ENCODE peak calls at places on chromosome 22, in six cellular contexts. B, T, P, G, R and I are unnamed samples.

GRCh38 chr22:18091916-18092526 is 14.2 kb downstream of the PEX26 start:
- DNase-seq in T (no peak), B (peak), R (peak), G (peak), P (peak), I (no peak)

GRCh38 chr22:50676661-50677492 is 4.3 kb downstream of the SHANK3 start:
- DNase-seq in B (no peak), T (no peak), R (no peak), G (no peak), P (no peak), I (peak)

GRCh38 chr22:27990879-27991278 is 71.8 kb upstream of the PITPNB start:
- DNase-seq in G (peak), P (peak), B (peak), R (peak), T (peak), I (peak)

GRCh38 chr22:19037282-19038163 is 84.7 kb downstream of the DGCR2 start:
- DNase-seq in P (no peak), R (no peak), B (no peak), G (no peak), T (no peak), I (no peak)

GRCh38 chr22:29454186-29454745 is 15.9 kb downstream of the RFPL1 start:
- DNase-seq in R (no peak), P (no peak), B (no peak), T (no peak), G (no peak), I (no peak)

GRCh38 chr22:50102946-50103345 is 13.1 kb downstream of the MOV10L1 start:
- DNase-seq in T (no peak), G (no peak), B (peak), P (peak), R (no peak), I (no peak)

GRCh38 chr22:26995222-26995621 is 337.8 kb downstream of the MIAT start:
- DNase-seq in T (no peak), B (peak), G (no peak), R (peak), P (no peak), I (no peak)

GRCh38 chr22:17131686-17132085 is 10.5 kb upstream of the TMEM121B start:
- DNase-seq in T (peak), G (peak), B (no peak), P (no peak), R (no peak), I (no peak)

GRCh38 chr22:35539910-35540599 is 576 bp upstream of the RASD2 start:
- DNase-seq in T (no peak), R (peak), B (peak), G (peak), P (no peak), I (peak)

GRCh38 chr22:27372969-27373670 is 428.4 kb downstream of the MN1 start:
- DNase-seq in B (peak), P (no peak), R (peak), G (no peak), T (peak), I (no peak)

GRCh38 chr22:49055406-49055805 is 772.3 kb downstream of the BRD1 start:
- DNase-seq in P (no peak), T (no peak), G (no peak), B (no peak), R (no peak), I (no peak)

GRCh38 chr22:47943729-47944700 is 1181.6 kb downstream of the TBC1D22A start:
- DNase-seq in G (no peak), R (no peak), T (no peak), B (no peak), P (no peak), I (no peak)

GRCh38 chr22:29555065-29555644 is 1.6 kb upstream of the THOC5 start:
- DNase-seq in R (peak), T (no peak), G (no peak), P (no peak), B (peak), I (no peak)

GRCh38 chr22:22122348-22123117 is 122.1 kb upstream of the VPREB1 start:
- DNase-seq in T (no peak), R (no peak), P (no peak), B (no peak), G (no peak), I (no peak)

GRCh38 chr22:50726643-50727340 is 11.2 kb upstream of the ACR start:
- DNase-seq in R (no peak), G (peak), T (no peak), P (no peak), B (no peak), I (no peak)

GRCh38 chr22:42473484-42474193 is 41.4 kb upstream of the NFAM1 start:
- DNase-seq in B (no peak), P (peak), G (no peak), T (no peak), R (no peak), I (no peak)

GRCh38 chr22:28838971-28839370 is 38.6 kb upstream of the XBP1 start:
- DNase-seq in G (no peak), T (no peak), P (no peak), R (no peak), B (no peak), I (no peak)

GRCh38 chr22:27896251-27896650 is 22.8 kb downstream of the PITPNB start:
- DNase-seq in T (no peak), B (no peak), G (no peak), R (peak), P (no peak), I (no peak)

GRCh38 chr22:43900206-43900605 is 8.4 kb upstream of the PNPLA5 start:
- DNase-seq in T (no peak), G (no peak), R (no peak), B (no peak), P (no peak), I (no peak)
- TF ChIP-seq POLR2A in T (no peak), G (no peak), R (no peak), B (no peak), P (no peak), I (no peak)

GRCh38 chr22:20246368-20247009 is 21.6 kb downstream of the RTN4R start:
- DNase-seq in P (no peak), B (no peak), R (no peak), T (no peak), G (no peak), I (no peak)
- TF ChIP-seq POLR2A in P (no peak), B (no peak), R (no peak), T (no peak), G (no peak), I (no peak)

GRCh38 chr22:40044102-40044869 is 49.5 kb downstream of the FAM83F start:
- DNase-seq in P (peak), R (peak), G (peak), B (peak), T (peak), I (peak)
- TF ChIP-seq POLR2A in P (peak), R (peak), G (peak), B (no peak), T (peak), I (peak)

GRCh38 chr22:36566720-36567119 is 37.8 kb upstream of the EIF3D start:
- DNase-seq in B (no peak), T (no peak), G (no peak), R (no peak), P (no peak), I (no peak)

GRCh38 chr22:36573815-36574350 is 44.9 kb upstream of the EIF3D start:
- DNase-seq in P (no peak), R (no peak), B (no peak), G (no peak), T (no peak), I (no peak)

GRCh38 chr22:36568846-36569245 is 39.9 kb upstream of the EIF3D start:
- DNase-seq in G (no peak), R (no peak), B (no peak), P (no peak), T (no peak), I (no peak)

GRCh38 chr22:36571991-36572390 is 43.0 kb upstream of the EIF3D start:
- DNase-seq in P (peak), R (no peak), G (no peak), T (no peak), B (no peak), I (no peak)

GRCh38 chr22:36569999-36570398 is 41.0 kb upstream of the EIF3D start:
- DNase-seq in G (no peak), P (peak), T (peak), B (no peak), R (no peak), I (no peak)
- TF ChIP-seq POLR2A in G (no peak), P (no peak), T (no peak), B (no peak), R (no peak), I (no peak)

GRCh38 chr22:31345331-31346254 is 553 bp downstream of the PATZ1 start:
- DNase-seq in P (peak), R (peak), B (peak), G (peak), T (peak), I (peak)
- TF ChIP-seq POLR2A in P (no peak), R (no peak), B (no peak), G (no peak), T (peak), I (no peak)

GRCh38 chr22:46429327-46429853 is 93.9 kb downstream of the TRMU start:
- DNase-seq in G (no peak), T (no peak), B (peak), P (no peak), R (peak), I (no peak)

GRCh38 chr22:46432164-46433068 is 96.9 kb downstream of the TRMU start:
- DNase-seq in R (peak), P (no peak), G (peak), T (no peak), B (peak), I (peak)

GRCh38 chr22:46430961-46431838 is 95.7 kb downstream of the TRMU start:
- DNase-seq in B (no peak), G (no peak), P (no peak), T (no peak), R (peak), I (no peak)

GRCh38 chr22:46436595-46437163 is 100.7 kb downstream of the CELSR1 start:
- DNase-seq in R (no peak), T (no peak), G (no peak), B (no peak), P (no peak), I (no peak)

DNA sequence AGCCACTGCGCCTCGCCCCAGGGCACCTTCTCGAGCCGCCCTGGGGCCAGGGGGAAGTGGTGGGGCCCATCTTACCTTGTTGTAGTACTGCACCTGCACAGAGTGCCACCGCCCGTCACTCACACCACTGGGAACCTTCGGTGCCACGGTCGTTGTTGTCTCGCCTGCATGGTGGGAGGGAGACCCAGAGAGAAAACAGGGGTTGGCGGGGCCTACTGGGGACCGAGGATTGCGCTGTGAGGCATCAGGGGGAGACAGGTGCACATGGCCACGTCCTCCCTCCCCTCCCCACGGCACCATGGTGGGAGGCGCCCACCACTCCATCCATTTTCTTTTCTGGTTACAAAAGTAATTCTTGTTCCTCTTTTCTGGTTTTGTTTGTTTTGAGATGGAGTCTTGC is 97.8 kb downstream of the TRMU start:
- DNase-seq in R (no peak), B (no peak), T (no peak), G (no peak), P (no peak), I (no peak)
- TF ChIP-seq POLR2A in R (no peak), B (no peak), T (no peak), G (no peak), P (no peak), I (no peak)

DNA sequence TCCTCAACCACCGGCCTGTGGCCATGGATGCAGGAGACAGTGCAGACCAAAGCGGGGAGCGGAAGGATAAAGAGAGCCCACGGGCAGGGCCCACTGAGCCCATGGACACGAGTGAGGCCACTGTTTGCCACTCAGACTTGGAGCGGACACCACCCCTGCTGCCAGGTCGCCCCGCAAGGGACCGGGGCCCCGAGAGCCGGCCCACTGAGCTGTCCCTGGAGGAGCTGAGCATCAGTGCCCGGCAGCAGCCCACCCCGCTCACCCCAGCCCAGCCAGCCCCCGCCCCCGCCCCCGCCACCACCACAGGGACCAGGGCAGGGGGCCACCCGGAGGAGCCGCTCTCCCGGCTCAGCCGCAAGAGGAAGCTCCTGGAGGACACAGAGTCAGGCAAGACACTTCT is 14.5 kb upstream of the SUSD2 start:
- DNase-seq in G (no peak), R (no peak), T (no peak), P (no peak), B (no peak), I (no peak)
- TF ChIP-seq POLR2A in G (no peak), R (no peak), T (no peak), P (no peak), B (no peak), I (no peak)

DNA sequence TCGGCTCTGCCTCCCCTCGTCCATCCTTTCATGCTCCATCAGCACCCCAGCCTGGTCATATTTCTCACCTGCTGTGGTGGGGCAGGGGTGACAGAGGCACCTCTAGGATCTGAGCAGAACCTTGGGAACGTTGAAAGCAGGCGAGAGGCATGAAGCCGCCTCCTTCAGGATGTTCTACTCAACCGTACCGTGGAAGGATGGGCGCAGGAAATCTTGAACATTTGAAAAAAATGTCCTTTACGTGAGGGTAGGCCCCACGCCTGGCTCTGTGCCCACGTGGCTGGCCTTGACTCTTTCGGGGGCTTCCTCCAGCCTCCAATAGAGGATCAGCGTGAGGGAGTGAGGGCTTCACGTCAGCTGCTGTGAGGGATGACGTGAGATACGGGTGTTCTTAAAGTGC is 90.7 kb downstream of the TBC1D22A start:
- DNase-seq in T (no peak), R (no peak), P (no peak), G (no peak), B (no peak), I (no peak)
- TF ChIP-seq POLR2A in T (no peak), R (no peak), P (no peak), G (no peak), B (no peak), I (no peak)

GRCh38 chr22:37906364-37907008 is 389 bp downstream of the MICALL1 start:
- DNase-seq in B (peak), R (peak), T (no peak), P (no peak), G (no peak), I (peak)
- TF ChIP-seq POLR2A in B (no peak), R (no peak), T (no peak), P (peak), G (no peak), I (no peak)